ENCODE peak calls at places on chromosomes 13 and 19, in seven cellular contexts. H, L, R, M, E, T and X are unnamed samples.

GRCh38 chr13:73287871-73288270 is 229.1 kb downstream of the KLF5 start:
- DNase-seq in M (no peak), E (no peak), L (no peak), H (no peak), T (no peak), R (no peak), X (no peak)

GRCh38 chr13:38577048-38577447 is 109.8 kb upstream of the FREM2 start:
- DNase-seq in R (no peak), E (no peak), T (no peak), L (no peak), M (no peak), H (no peak), X (no peak)

GRCh38 chr13:71290963-71291937 is 575.8 kb downstream of the DACH1 start:
- DNase-seq in T (peak; percentile 63), E (peak; percentile 1), M (no peak), H (no peak), L (peak; percentile 20), R (peak; percentile 25), X (no peak)

GRCh38 chr13:52127378-52127777 is 1.5 kb downstream of the NEK5 start:
- DNase-seq in M (no peak), H (no peak), T (no peak), L (no peak), E (no peak), R (no peak), X (no peak)

GRCh38 chr13:20387441-20387971 is 138.2 kb downstream of the CRYL1 start:
- DNase-seq in T (no peak), H (no peak), L (no peak), R (no peak), E (peak; percentile 34), M (no peak), X (no peak)

GRCh38 chr13:40667622-40667978 is 1.2 kb upstream of the FOXO1 start:
- DNase-seq in L (peak; percentile 39), T (peak; percentile 65), H (no peak), E (no peak), R (peak; percentile 35), M (no peak), X (no peak)

GRCh38 chr19:1000095-1000494 is at the start of gene GRIN3B:
- DNase-seq in L (peak; percentile 54), M (peak; percentile 41), H (no peak), T (no peak), E (peak; percentile 40), R (peak; percentile 34), X (peak; percentile 69)

GRCh38 chr19:19115954-19116353 is 22.3 kb downstream of the TMEM161A start:
- DNase-seq in M (no peak), R (no peak), T (peak; percentile 73), E (no peak), L (no peak), H (no peak), X (no peak)

GRCh38 chr19:39093761-39094160 is 9.6 kb downstream of the ACP7 start:
- DNase-seq in T (no peak), M (no peak), E (peak; percentile 79), L (no peak), R (no peak), H (no peak), X (no peak)

GRCh38 chr19:39157275-39157996 is 31.9 kb downstream of the PAK4 start:
- DNase-seq in R (peak; percentile 23), L (no peak), E (peak; percentile 28), H (no peak), M (no peak), T (no peak), X (no peak)

GRCh38 chr13:24868874-24869273 is 104.9 kb downstream of the RNF17 start:
- DNase-seq in H (no peak), T (no peak), E (no peak), L (no peak), R (no peak), M (no peak), X (no peak)

GRCh38 chr19:30596268-30596667 is 224.1 kb downstream of the ZNF536 start:
- DNase-seq in L (no peak), R (no peak), H (no peak), E (no peak), M (no peak), T (no peak), X (no peak)

GRCh38 chr13:46992383-46992952 is 95.6 kb upstream of the HTR2A start:
- DNase-seq in H (no peak), L (no peak), M (peak; percentile 16), R (no peak), E (no peak), T (no peak), X (no peak)

GRCh38 chr19:45558399-45558878 is 26.2 kb downstream of the OPA3 start:
- DNase-seq in E (peak; percentile 33), M (peak; percentile 81), R (peak; percentile 46), T (peak; percentile 63), H (no peak), L (no peak), X (no peak)

GRCh38 chr19:6564393-6564792 is 26.6 kb downstream of the CD70 start:
- DNase-seq in R (peak; percentile 14), T (no peak), H (no peak), L (no peak), E (no peak), M (no peak), X (no peak)

GRCh38 chr19:12790628-12791344 is 500 bp upstream of the JUNB start:
- DNase-seq in E (no peak), H (no peak), T (no peak), M (no peak), R (no peak), L (no peak), X (no peak)

GRCh38 chr13:98083936-98084335 is 59.0 kb upstream of the FARP1 start:
- DNase-seq in M (no peak), R (no peak), H (no peak), L (no peak), T (no peak), E (peak; percentile 15), X (no peak)

GRCh38 chr13:21970172-21970571 is 299.3 kb downstream of the FGF9 start:
- DNase-seq in H (no peak), L (no peak), R (no peak), M (no peak), T (no peak), E (no peak), X (no peak)

GRCh38 chr13:94784066-94784465 is 71.7 kb upstream of the SOX21 start:
- DNase-seq in T (no peak), E (peak; percentile 37), M (no peak), H (no peak), L (no peak), R (no peak), X (no peak)

GRCh38 chr13:31115616-31116015 is 46.1 kb downstream of the HSPH1 start:
- DNase-seq in H (no peak), R (no peak), T (peak; percentile 4), M (no peak), E (no peak), L (no peak), X (no peak)

GRCh38 chr13:31119526-31119925 is 42.2 kb downstream of the HSPH1 start:
- DNase-seq in T (no peak), L (no peak), M (no peak), H (no peak), R (no peak), E (no peak), X (no peak)

GRCh38 chr13:31114641-31115040 is 47.1 kb downstream of the HSPH1 start:
- DNase-seq in M (no peak), E (no peak), R (no peak), T (peak; percentile 2), L (no peak), H (no peak), X (no peak)

GRCh38 chr13:31119966-31120733 is 41.6 kb downstream of the HSPH1 start:
- DNase-seq in E (peak; percentile 11), H (no peak), R (no peak), L (no peak), T (no peak), M (no peak), X (no peak)

GRCh38 chr13:31116224-31116623 is 45.5 kb downstream of the HSPH1 start:
- DNase-seq in H (no peak), L (no peak), T (peak; percentile 34), R (no peak), E (no peak), M (no peak), X (no peak)
- TF ChIP-seq CTCF in H (no peak), L (no peak), T (no peak), R (no peak), E (no peak), M (no peak), X (no peak)

DNA sequence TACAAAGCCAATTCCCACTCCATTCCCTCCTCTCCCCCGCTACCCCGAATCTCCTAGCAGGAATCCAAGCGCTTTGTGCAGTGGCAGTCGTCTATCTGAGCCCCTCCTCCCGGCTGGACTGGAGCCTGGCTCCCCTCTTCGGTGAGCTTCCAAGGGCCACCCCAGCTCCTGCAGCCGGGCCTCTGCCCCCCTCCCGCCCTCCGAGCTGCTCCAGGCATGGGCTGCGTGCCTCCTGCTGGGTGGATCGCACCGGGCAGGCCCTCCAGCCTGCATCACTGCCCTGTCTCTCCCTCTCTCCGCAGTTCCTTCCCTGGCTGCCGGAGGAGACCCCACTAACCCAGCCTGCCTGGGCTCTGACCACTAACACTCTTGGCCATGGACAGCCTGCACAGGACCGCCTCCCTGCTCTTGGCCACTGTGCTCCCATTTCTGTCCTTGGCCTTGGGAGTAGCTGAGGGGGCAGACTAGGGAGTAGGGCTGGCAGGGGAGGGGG is 12.9 kb upstream of the LENG8 start:
- DNase-seq in H (no peak), T (no peak), L (no peak), M (no peak), R (no peak), E (no peak), X (no peak)
- TF ChIP-seq POLR2A in H (no peak), T (no peak), L (no peak), M (no peak), R (no peak), E (no peak), X (no peak)

DNA sequence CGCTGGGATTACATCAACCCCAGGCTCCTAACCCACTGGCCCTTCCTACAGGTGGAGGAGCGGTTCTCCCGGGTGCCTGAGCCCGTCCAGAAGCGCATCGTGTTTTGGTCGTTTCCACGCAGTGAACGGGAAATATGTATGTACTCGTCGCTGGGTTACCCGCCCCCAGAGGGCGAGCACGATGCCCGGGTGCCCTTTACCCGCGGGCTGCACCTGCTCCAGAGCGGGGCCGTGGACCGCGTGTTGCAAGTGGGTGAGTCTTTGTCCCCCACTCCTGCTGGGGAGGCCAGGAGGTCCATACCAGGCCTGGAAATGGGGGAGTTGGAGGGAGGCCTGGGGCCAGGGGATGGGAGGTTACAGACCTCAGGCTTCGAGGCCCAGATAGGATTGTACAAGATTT is 4.4 kb downstream of the ZSWIM4 start:
- DNase-seq in M (no peak), E (no peak), T (no peak), L (no peak), H (no peak), R (no peak), X (no peak)
- H3K9me3 ChIP-seq in M (no peaks in the 10 kb centered on the region), E (no peaks in the 10 kb centered on the region), T (no peaks in the 10 kb centered on the region), L (no peaks in the 10 kb centered on the region), H (no peaks in the 10 kb centered on the region), R (no peaks in the 10 kb centered on the region), X (no peaks in the 10 kb centered on the region)

DNA sequence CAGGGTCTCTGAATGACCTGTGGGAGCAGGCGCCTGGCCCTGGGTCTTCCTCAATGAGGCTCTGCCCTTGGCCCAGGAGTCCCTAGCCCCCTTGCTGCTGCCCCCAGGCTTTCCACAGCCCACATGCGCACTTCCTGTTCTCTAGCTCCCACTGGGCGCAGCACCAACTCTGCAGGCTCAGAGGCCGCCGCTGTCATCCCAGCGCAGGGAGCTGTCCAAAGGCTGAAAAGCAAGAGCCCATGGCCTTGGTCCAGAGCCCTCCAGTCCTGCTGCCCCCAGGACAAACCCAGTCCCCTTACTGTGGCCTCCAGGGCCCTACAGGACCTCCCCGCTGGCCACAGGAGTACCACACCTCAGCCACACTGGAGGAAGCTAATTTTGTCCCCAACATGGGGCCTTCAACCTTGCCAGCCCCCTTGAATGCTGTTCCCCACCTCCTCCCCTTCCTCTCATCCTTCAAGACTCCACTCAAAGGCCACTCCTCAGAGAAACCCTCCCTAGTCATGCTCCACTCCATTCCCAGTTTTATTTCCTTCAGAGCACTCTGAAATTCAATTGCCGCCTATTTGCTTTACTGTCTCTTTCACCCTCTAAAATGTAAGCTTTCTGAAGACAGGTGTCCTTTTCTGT is 8.0 kb upstream of the POU2F2 start:
- DNase-seq in H (no peak), R (peak; percentile 68), T (peak; percentile 64), E (peak; percentile 72), M (no peak), L (no peak), X (no peak)
- TF ChIP-seq CTCF in H (no peak), R (no peak), T (no peak), E (no peak), M (no peak), L (no peak), X (no peak)